ENCODE peak calls at places on chromosomes 11 and 22, in four cellular contexts. One of them, this sample, is unnamed.

GRCh38 chr11:132999519-132999918 is 532.8 kb downstream of the OPCML start:
- DNase-seq in ascending aorta: no peak
- DNase-seq in nephron progenitor cell: no peak
- DNase-seq in HFF-Myc: no peak
- DNase-seq in this sample: no peak

GRCh38 chr11:3626250-3626960 is 15.4 kb downstream of the ART5 start:
- DNase-seq in ascending aorta: peak
- DNase-seq in nephron progenitor cell: no peak
- DNase-seq in HFF-Myc: no peak
- DNase-seq in this sample: no peak

GRCh38 chr11:112903310-112903709 is 57.9 kb upstream of the NCAM1 start:
- DNase-seq in ascending aorta: no peak
- DNase-seq in nephron progenitor cell: no peak
- DNase-seq in HFF-Myc: no peak
- DNase-seq in this sample: no peak

GRCh38 chr11:9760180-9760550 is 96.3 kb downstream of the SWAP70 start:
- DNase-seq in ascending aorta: peak
- DNase-seq in nephron progenitor cell: no peak
- DNase-seq in HFF-Myc: no peak
- DNase-seq in this sample: no peak

GRCh38 chr11:94734563-94735275 is 33.4 kb upstream of the AMOTL1 start:
- DNase-seq in ascending aorta: no peak
- DNase-seq in nephron progenitor cell: peak
- DNase-seq in HFF-Myc: no peak
- DNase-seq in this sample: peak

GRCh38 chr11:117189191-117189940 is 9.8 kb upstream of the TAGLN start:
- DNase-seq in ascending aorta: peak
- DNase-seq in nephron progenitor cell: no peak
- DNase-seq in HFF-Myc: no peak
- DNase-seq in this sample: peak

GRCh38 chr11:67372232-67372992 is 986 bp downstream of the CLCF1 start:
- DNase-seq in ascending aorta: no peak
- DNase-seq in nephron progenitor cell: peak
- DNase-seq in HFF-Myc: no peak
- DNase-seq in this sample: peak

GRCh38 chr11:94449029-94449428 is 44.6 kb downstream of the MRE11 start:
- DNase-seq in ascending aorta: no peak
- DNase-seq in nephron progenitor cell: no peak
- DNase-seq in HFF-Myc: no peak
- DNase-seq in this sample: no peak

GRCh38 chr11:10139656-10140055 is 154.4 kb downstream of the SBF2 start:
- DNase-seq in ascending aorta: no peak
- DNase-seq in nephron progenitor cell: no peak
- DNase-seq in HFF-Myc: no peak
- DNase-seq in this sample: no peak

GRCh38 chr11:27557223-27557622 is 50.7 kb upstream of the LIN7C start:
- DNase-seq in ascending aorta: no peak
- DNase-seq in nephron progenitor cell: no peak
- DNase-seq in HFF-Myc: no peak
- DNase-seq in this sample: no peak

GRCh38 chr11:93481279-93481678 is 61.9 kb downstream of the SMCO4 start:
- DNase-seq in ascending aorta: no peak
- DNase-seq in nephron progenitor cell: no peak
- DNase-seq in HFF-Myc: no peak
- DNase-seq in this sample: no peak

GRCh38 chr11:69533296-69534165 is 52.1 kb downstream of the LINC01488 start:
- DNase-seq in ascending aorta: peak
- DNase-seq in nephron progenitor cell: no peak
- DNase-seq in HFF-Myc: no peak
- DNase-seq in this sample: peak

GRCh38 chr11:98234698-98235097 is 786.1 kb upstream of the CNTN5 start:
- DNase-seq in ascending aorta: no peak
- DNase-seq in nephron progenitor cell: no peak
- DNase-seq in HFF-Myc: no peak
- DNase-seq in this sample: no peak

GRCh38 chr11:8297781-8298440 is 34.2 kb upstream of the LMO1 start:
- DNase-seq in ascending aorta: peak
- DNase-seq in nephron progenitor cell: no peak
- DNase-seq in HFF-Myc: no peak
- DNase-seq in this sample: no peak

GRCh38 chr11:83292709-83293435 is 6.7 kb upstream of the CCDC90B start:
- DNase-seq in ascending aorta: no peak
- DNase-seq in nephron progenitor cell: peak
- DNase-seq in HFF-Myc: peak
- DNase-seq in this sample: no peak

GRCh38 chr11:43676933-43677332 is 3.6 kb upstream of the HSD17B12 start:
- DNase-seq in ascending aorta: no peak
- DNase-seq in nephron progenitor cell: no peak
- DNase-seq in HFF-Myc: no peak
- DNase-seq in this sample: no peak

GRCh38 chr11:113184498-113184897 is 129.9 kb upstream of the TTC12 start:
- DNase-seq in ascending aorta: peak
- DNase-seq in nephron progenitor cell: no peak
- DNase-seq in HFF-Myc: no peak
- DNase-seq in this sample: no peak

GRCh38 chr11:36602143-36602542 is 4.1 kb upstream of the RAG2 start:
- DNase-seq in ascending aorta: no peak
- DNase-seq in nephron progenitor cell: no peak
- DNase-seq in HFF-Myc: no peak
- DNase-seq in this sample: no peak

GRCh38 chr22:49666146-49666809 is 161.4 kb downstream of the BRD1 start:
- DNase-seq in ascending aorta: no peak
- DNase-seq in nephron progenitor cell: no peak
- DNase-seq in HFF-Myc: no peak
- DNase-seq in this sample: no peak

GRCh38 chr11:72876147-72876546 is 61.9 kb downstream of the ATG16L2 start:
- DNase-seq in ascending aorta: no peak
- DNase-seq in nephron progenitor cell: no peak
- DNase-seq in HFF-Myc: no peak
- DNase-seq in this sample: no peak

GRCh38 chr11:68377389-68377795 is 65.0 kb downstream of the LRP5 start:
- DNase-seq in ascending aorta: no peak
- DNase-seq in nephron progenitor cell: no peak
- DNase-seq in HFF-Myc: no peak
- DNase-seq in this sample: no peak

GRCh38 chr11:72736452-72737069 is 15.6 kb downstream of the ARAP1 start:
- DNase-seq in ascending aorta: peak
- DNase-seq in nephron progenitor cell: no peak
- DNase-seq in HFF-Myc: no peak
- DNase-seq in this sample: no peak

GRCh38 chr22:45090364-45090960 is 73.3 kb upstream of the NUP50 start:
- DNase-seq in ascending aorta: no peak
- DNase-seq in nephron progenitor cell: no peak
- DNase-seq in HFF-Myc: no peak
- DNase-seq in this sample: no peak

GRCh38 chr11:81839016-81839415 is 894.6 kb downstream of the FAM181B start:
- DNase-seq in ascending aorta: no peak
- DNase-seq in nephron progenitor cell: no peak
- DNase-seq in HFF-Myc: no peak
- DNase-seq in this sample: no peak
- TF ChIP-seq CTCF in ascending aorta: no peak
- TF ChIP-seq CTCF in nephron progenitor cell: no peak
- TF ChIP-seq CTCF in HFF-Myc: no peak
- TF ChIP-seq CTCF in this sample: no peak

GRCh38 chr22:17171016-17171312 is 11.9 kb upstream of the HDHD5 start:
- DNase-seq in ascending aorta: no peak
- DNase-seq in nephron progenitor cell: no peak
- DNase-seq in HFF-Myc: no peak
- DNase-seq in this sample: no peak
- TF ChIP-seq CTCF in ascending aorta: no peak
- TF ChIP-seq CTCF in nephron progenitor cell: no peak
- TF ChIP-seq CTCF in HFF-Myc: no peak
- TF ChIP-seq CTCF in this sample: no peak

DNA sequence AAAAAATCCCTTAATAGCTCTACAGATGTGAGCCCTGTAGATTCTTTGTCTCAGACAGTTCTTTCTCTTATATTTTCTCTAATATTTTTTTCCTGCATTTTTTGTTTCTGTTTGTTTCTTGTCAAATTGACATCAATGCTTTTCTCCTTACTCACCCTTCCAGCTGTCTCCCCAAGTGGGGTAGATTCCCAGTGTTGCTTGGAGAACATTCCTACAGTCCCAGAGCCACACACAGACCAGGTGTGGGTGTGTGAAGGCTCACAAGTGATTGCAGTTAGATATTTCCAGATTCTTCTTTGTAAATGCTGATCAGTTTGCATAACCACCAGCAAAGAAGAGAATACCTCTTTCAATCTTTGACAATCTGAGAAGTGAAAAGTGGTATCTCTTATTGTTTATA is 7.5 kb downstream of the VPS51 start:
- DNase-seq in ascending aorta: no peak
- DNase-seq in nephron progenitor cell: no peak
- DNase-seq in HFF-Myc: no peak
- DNase-seq in this sample: no peak
- TF ChIP-seq CTCF in ascending aorta: no peak
- TF ChIP-seq CTCF in nephron progenitor cell: no peak
- TF ChIP-seq CTCF in HFF-Myc: no peak
- TF ChIP-seq CTCF in this sample: no peak

GRCh38 chr22:38981005-38981658 is 1.0 kb upstream of the APOBEC3B start:
- DNase-seq in ascending aorta: no peak
- DNase-seq in nephron progenitor cell: peak
- DNase-seq in HFF-Myc: no peak
- DNase-seq in this sample: no peak
- TF ChIP-seq CTCF in ascending aorta: no peak
- TF ChIP-seq CTCF in nephron progenitor cell: peak
- TF ChIP-seq CTCF in HFF-Myc: peak
- TF ChIP-seq CTCF in this sample: no peak

GRCh38 chr22:24977370-24978230 is 25.1 kb downstream of the KIAA1671 start:
- DNase-seq in ascending aorta: peak
- DNase-seq in nephron progenitor cell: peak
- DNase-seq in HFF-Myc: no peak
- DNase-seq in this sample: no peak
- TF ChIP-seq CTCF in ascending aorta: no peak
- TF ChIP-seq CTCF in nephron progenitor cell: no peak
- TF ChIP-seq CTCF in HFF-Myc: no peak
- TF ChIP-seq CTCF in this sample: no peak

DNA sequence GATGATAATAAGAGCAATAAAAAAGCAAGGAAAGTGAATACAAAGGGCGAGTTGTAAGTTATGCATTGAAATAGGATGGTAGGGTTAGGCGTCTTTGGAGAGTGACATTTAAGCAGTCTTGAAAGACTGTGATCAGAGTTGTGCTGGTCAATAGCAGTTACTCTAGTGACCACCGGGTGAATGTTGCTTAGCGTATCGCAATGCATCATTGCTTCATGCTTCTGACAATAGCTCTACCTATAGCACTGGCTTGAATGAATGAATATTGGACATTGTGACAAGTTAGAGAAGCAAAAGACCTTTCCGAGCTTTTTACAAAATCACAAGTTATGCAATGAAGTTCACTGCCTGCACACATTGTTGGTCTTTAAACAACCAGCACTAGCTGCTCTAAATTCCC is 7.7 kb upstream of the OR8B12 start:
- DNase-seq in ascending aorta: no peak
- DNase-seq in nephron progenitor cell: no peak
- DNase-seq in HFF-Myc: no peak
- DNase-seq in this sample: no peak
- TF ChIP-seq CTCF in ascending aorta: no peak
- TF ChIP-seq CTCF in nephron progenitor cell: no peak
- TF ChIP-seq CTCF in HFF-Myc: no peak
- TF ChIP-seq CTCF in this sample: peak